ENCODE peak calls at places on chromosomes 11 and 22, in seven cellular contexts. G, V, Y, O, I, H and R are unnamed samples.

GRCh38 chr11:93166194-93166593 is 31.6 kb downstream of the SLC36A4 start:
- DNase-seq in G (no peak), Y (no peak), I (no peak), H (no peak), V (no peak), O (no peak), R (no peak)

GRCh38 chr11:1163911-1164735 is 6.4 kb downstream of the MUC5AC start:
- DNase-seq in G (no peak), V (no peak), I (no peak), O (no peak), H (no peak), Y (no peak), R (no peak)

GRCh38 chr11:50174189-50174588 is 141.5 kb downstream of the OR4C45 start:
- DNase-seq in Y (peak), I (no peak), V (no peak), O (no peak), H (no peak), G (no peak), R (no peak)

GRCh38 chr11:1770528-1770927 is 6.8 kb upstream of the CTSD start:
- DNase-seq in V (no peak), H (no peak), Y (no peak), I (no peak), O (no peak), G (no peak), R (no peak)

GRCh38 chr11:11738370-11738769 is 103.4 kb upstream of the USP47 start:
- DNase-seq in V (no peak), H (no peak), I (no peak), Y (no peak), G (no peak), O (no peak), R (no peak)

GRCh38 chr11:120244476-120244875 is 4.5 kb downstream of the POU2F3 start:
- DNase-seq in Y (peak), H (no peak), G (no peak), V (no peak), I (no peak), O (no peak), R (peak)

GRCh38 chr11:10899542-10899830 is 41.6 kb upstream of the ZBED5 start:
- DNase-seq in I (peak), Y (no peak), O (peak), V (no peak), G (no peak), H (no peak), R (no peak)

GRCh38 chr11:121451982-121452608 is at the start of gene SORL1:
- DNase-seq in V (no peak), O (peak), Y (peak), G (peak), I (peak), H (peak), R (peak)

GRCh38 chr11:83364500-83365059 is 78.4 kb upstream of the CCDC90B start:
- DNase-seq in H (no peak), V (no peak), I (no peak), G (no peak), O (no peak), Y (no peak), R (no peak)

GRCh38 chr11:19846654-19847330 is 134.2 kb downstream of the NAV2 start:
- DNase-seq in O (no peak), I (no peak), G (no peak), V (no peak), Y (peak), H (no peak), R (peak)

GRCh38 chr11:60251485-60252207 is 8.7 kb upstream of the MS4A4E start:
- DNase-seq in I (no peak), H (peak), G (no peak), V (no peak), Y (no peak), O (no peak), R (no peak)

GRCh38 chr11:76787911-76788596 is 4.9 kb downstream of the TSKU start:
- DNase-seq in O (peak), V (no peak), I (no peak), G (no peak), Y (peak), H (no peak), R (no peak)

GRCh38 chr22:33853200-33854097 is 66.8 kb downstream of the LARGE1 start:
- DNase-seq in I (peak), H (peak), O (peak), Y (peak), V (peak), G (no peak), R (peak)

GRCh38 chr11:46808804-46809431 is 37.2 kb downstream of the CKAP5 start:
- DNase-seq in I (no peak), G (no peak), Y (peak), V (no peak), H (peak), O (no peak), R (no peak)

GRCh38 chr11:100356035-100356434 is 331.1 kb upstream of the ARHGAP42 start:
- DNase-seq in I (no peak), V (no peak), G (no peak), Y (no peak), H (no peak), O (no peak), R (no peak)

GRCh38 chr11:34501500-34501899 is 12.1 kb downstream of the ELF5 start:
- DNase-seq in G (no peak), I (no peak), V (peak), O (peak), H (no peak), Y (peak), R (peak)

GRCh38 chr11:69356703-69357457 is 62.9 kb downstream of the MYEOV start:
- DNase-seq in Y (no peak), V (no peak), I (no peak), O (no peak), G (no peak), H (no peak), R (no peak)

GRCh38 chr22:48882636-48883200 is 945.0 kb downstream of the BRD1 start:
- DNase-seq in V (no peak), H (no peak), G (no peak), Y (no peak), I (no peak), O (no peak), R (no peak)

GRCh38 chr11:12201016-12201985 is 90.9 kb downstream of the MICAL2 start:
- DNase-seq in G (no peak), H (no peak), V (peak), O (peak), Y (peak), I (no peak), R (peak)

GRCh38 chr11:61334434-61335354 is 1.7 kb downstream of the TKFC start:
- DNase-seq in G (no peak), O (no peak), V (no peak), I (no peak), H (no peak), Y (peak), R (peak)

GRCh38 chr11:118643995-118644345 is 35.5 kb downstream of the TREH start:
- DNase-seq in H (no peak), G (no peak), I (no peak), V (no peak), Y (no peak), O (no peak), R (no peak)

GRCh38 chr11:64250875-64251721 is at the start of gene PLCB3:
- DNase-seq in V (no peak), Y (no peak), H (peak), I (peak), O (no peak), G (peak), R (no peak)

GRCh38 chr11:88196393-88196792 is 21.1 kb upstream of the RAB38 start:
- DNase-seq in Y (no peak), H (no peak), G (no peak), I (no peak), O (no peak), V (no peak), R (no peak)

GRCh38 chr11:27312110-27312509 is 50.9 kb downstream of the CCDC34 start:
- DNase-seq in H (no peak), O (no peak), Y (no peak), I (no peak), V (no peak), G (no peak), R (no peak)

GRCh38 chr11:7871056-7871455 is 60.0 kb downstream of the OR10A6 start:
- DNase-seq in V (no peak), O (no peak), Y (peak), G (no peak), H (no peak), I (no peak), R (no peak)

GRCh38 chr11:123065634-123066033 is 3.7 kb upstream of the HSPA8 start:
- DNase-seq in O (no peak), H (no peak), I (no peak), Y (peak), G (no peak), V (peak), R (no peak)

GRCh38 chr11:118689852-118690552 is 10.6 kb upstream of the TREH start:
- DNase-seq in V (peak), G (peak), O (peak), I (peak), Y (peak), H (peak), R (peak)

GRCh38 chr11:68019486-68019885 is 9.4 kb downstream of the ALDH3B1 start:
- DNase-seq in G (no peak), H (no peak), I (no peak), O (no peak), V (no peak), Y (no peak), R (no peak)

GRCh38 chr22:31192513-31192912 is 19.6 kb upstream of the LIMK2 start:
- DNase-seq in I (no peak), V (peak), Y (peak), G (no peak), H (no peak), O (no peak), R (no peak)

GRCh38 chr11:69683764-69684333 is 8.7 kb upstream of the LTO1 start:
- DNase-seq in G (no peak), Y (no peak), O (no peak), V (no peak), H (peak), I (peak), R (no peak)

GRCh38 chr11:33736148-33736809 is at the start of gene CD59:
- DNase-seq in O (peak), V (peak), G (peak), H (peak), I (peak), Y (peak), R (peak)